ENCODE peak calls at places on chromosomes 7 and 10, in ten cellular contexts. P is fibroblast of lung, U is GM12865, V is tibial artery, C is heart left ventricle, Y is tibial nerve, M is sigmoid colon, K is breast epithelium, J is colonic mucosa, B is HCT116. X is an unnamed sample.

GRCh38 chr10:48634198-48634983 is 29.5 kb upstream of the ARHGAP22 start:
- DNase-seq in K (no peak), V (peak; percentile 86), J (peak; percentile 33), M (peak; percentile 74), B (no peak), P (peak; percentile 77), U (peak; percentile 81), Y (peak; percentile 41), C (peak; percentile 68), X (peak; percentile 88)

GRCh38 chr7:20064974-20065862 is 152.0 kb downstream of the MACC1 start:
- DNase-seq in C (no peak), M (no peak), U (peak; percentile 79), J (no peak), P (peak; percentile 98), K (no peak), B (peak; percentile 18), Y (no peak), V (no peak), X (peak; percentile 52)

GRCh38 chr7:137324796-137325700 is 18.5 kb downstream of the PTN start:
- DNase-seq in V (no peak), J (no peak), C (no peak), P (no peak), B (no peak), U (no peak), M (no peak), K (no peak), Y (no peak), X (no peak)

GRCh38 chr7:963236-964078 is 9.0 kb upstream of the ADAP1 start:
- DNase-seq in C (peak; percentile 21), M (peak; percentile 68), U (no peak), K (no peak), J (no peak), P (no peak), B (no peak), Y (no peak), V (peak; percentile 63), X (no peak)

GRCh38 chr7:99617187-99617781 is 538 bp downstream of the ZSCAN25 start:
- DNase-seq in V (no peak), J (no peak), B (no peak), U (no peak), P (no peak), Y (no peak), M (no peak), C (no peak), K (no peak), X (no peak)

GRCh38 chr10:86244296-86244695 is 122.3 kb downstream of the GRID1 start:
- DNase-seq in Y (no peak), M (no peak), J (no peak), C (peak; percentile 16), P (peak; percentile 12), U (no peak), B (no peak), K (no peak), V (no peak), X (no peak)

GRCh38 chr7:87152897-87153641 is 816 bp downstream of the DMTF1 start:
- DNase-seq in Y (peak; percentile 39), P (peak; percentile 20), M (peak; percentile 68), B (no peak), J (peak; percentile 50), V (peak; percentile 60), K (peak; percentile 52), C (peak; percentile 29), U (no peak), X (peak; percentile 28)

GRCh38 chr7:100911484-100911883 is 15.8 kb upstream of the ACHE start:
- DNase-seq in V (no peak), C (no peak), B (no peak), M (no peak), K (no peak), U (no peak), J (no peak), P (no peak), Y (no peak), X (no peak)

GRCh38 chr7:70698219-70698832 is 433.6 kb upstream of the GALNT17 start:
- DNase-seq in Y (peak; percentile 57), M (no peak), J (peak; percentile 50), P (peak; percentile 57), K (no peak), U (peak; percentile 67), B (no peak), C (peak; percentile 37), V (no peak), X (no peak)

GRCh38 chr10:13213163-13213562 is 21.0 kb downstream of the UCMA start:
- DNase-seq in J (no peak), U (no peak), M (no peak), P (no peak), V (peak; percentile 9), K (no peak), B (no peak), Y (no peak), C (no peak), X (no peak)

GRCh38 chr7:33581239-33581638 is 324.1 kb upstream of the BMPER start:
- DNase-seq in Y (no peak), U (no peak), V (no peak), P (no peak), B (no peak), C (no peak), J (no peak), K (no peak), M (no peak), X (no peak)

GRCh38 chr10:75266945-75267344 is 31.2 kb upstream of the COMTD1 start:
- DNase-seq in J (no peak), P (peak; percentile 11), V (no peak), C (no peak), U (no peak), Y (no peak), M (no peak), K (no peak), B (no peak), X (no peak)

GRCh38 chr7:157549612-157550299 is 213.0 kb downstream of the DNAJB6 start:
- DNase-seq in C (no peak), Y (no peak), P (no peak), B (no peak), J (no peak), U (no peak), V (peak; percentile 38), K (peak; percentile 24), M (peak; percentile 40), X (no peak)

GRCh38 chr10:59622320-59622901 is 87.2 kb downstream of the SLC16A9 start:
- DNase-seq in M (no peak), U (peak; percentile 63), P (peak; percentile 47), B (peak; percentile 67), Y (peak; percentile 65), V (no peak), K (no peak), C (peak; percentile 32), J (peak; percentile 60), X (peak; percentile 76)

DNA sequence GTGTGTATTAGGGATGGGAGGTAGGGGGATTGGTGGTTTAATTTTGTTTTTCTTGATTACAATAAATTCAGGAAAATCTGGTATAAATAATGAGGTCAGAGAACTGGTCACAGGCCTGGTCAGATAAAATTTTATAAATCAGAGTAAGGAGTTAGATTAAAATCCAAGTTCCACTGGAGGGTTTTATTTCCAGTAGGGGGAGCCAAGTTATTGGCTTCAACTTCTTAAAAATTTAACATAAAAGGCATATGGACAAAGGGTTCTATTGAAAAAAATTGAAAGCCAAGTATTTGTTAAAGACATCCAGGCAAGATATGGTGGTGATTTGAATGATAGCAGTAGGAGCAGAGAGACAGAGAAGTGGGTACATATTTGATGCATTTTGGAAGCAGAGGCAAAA is 763.3 kb downstream of the SORCS1 start:
- DNase-seq in J (no peak), C (no peak), B (no peak), P (no peak), U (no peak), Y (no peak), M (no peak), K (no peak), V (no peak), X (peak; percentile 34)
- TF ChIP-seq CTCF in J (no peak), C (no peak), B (no peak), P (peak; percentile 39), U (no peak), Y (no peak), M (no peak), K (no peak), V (no peak), X (peak; percentile 40)

DNA sequence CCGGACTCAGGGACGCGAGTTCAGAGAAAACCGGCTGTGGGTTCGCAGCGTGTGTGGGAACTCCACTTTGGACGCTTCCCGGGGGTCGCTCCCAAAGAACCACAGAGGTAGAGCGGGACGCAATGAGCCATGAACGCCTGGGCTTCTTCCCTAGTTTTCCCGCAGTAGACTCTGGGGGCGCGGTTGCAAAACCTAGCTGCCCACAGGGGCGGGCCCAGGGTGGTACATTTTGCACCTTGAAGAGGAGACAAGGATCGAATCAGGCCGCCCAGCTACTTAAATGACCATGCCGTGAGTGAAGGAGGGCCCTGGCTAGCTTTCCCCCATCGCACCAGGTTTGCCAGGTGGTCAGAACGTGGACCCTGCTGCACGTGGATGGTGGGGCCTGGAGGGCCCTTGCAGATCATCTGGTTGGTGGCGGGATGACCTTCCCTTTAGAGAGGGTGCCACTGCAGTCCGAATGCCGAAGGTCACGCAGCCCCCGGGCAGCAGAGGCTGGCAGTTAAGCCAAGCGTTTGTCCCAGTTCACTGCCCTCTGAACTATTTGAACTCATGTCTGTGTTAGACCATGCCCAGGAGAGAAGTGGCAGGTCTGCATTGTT is 568 bp upstream of the SHTN1 start:
- DNase-seq in Y (no peak), U (no peak), V (no peak), J (peak; percentile 32), C (no peak), B (peak; percentile 54), P (peak; percentile 6), M (no peak), K (no peak), X (no peak)
- H3K4me3 ChIP-seq in Y (peak overlapping the region; percentile 54), U (no peak overlapping the region), V (peak overlapping the region; percentile 73), J (peak overlapping the region; percentile 83), C (peak overlapping the region; percentile 76), B (peak overlapping the region; percentile 85), P (peak overlapping the region; percentile 60), M (peak overlapping the region; percentile 57), K (peak overlapping the region; percentile 65), X (peak overlapping the region; percentile 90)

DNA sequence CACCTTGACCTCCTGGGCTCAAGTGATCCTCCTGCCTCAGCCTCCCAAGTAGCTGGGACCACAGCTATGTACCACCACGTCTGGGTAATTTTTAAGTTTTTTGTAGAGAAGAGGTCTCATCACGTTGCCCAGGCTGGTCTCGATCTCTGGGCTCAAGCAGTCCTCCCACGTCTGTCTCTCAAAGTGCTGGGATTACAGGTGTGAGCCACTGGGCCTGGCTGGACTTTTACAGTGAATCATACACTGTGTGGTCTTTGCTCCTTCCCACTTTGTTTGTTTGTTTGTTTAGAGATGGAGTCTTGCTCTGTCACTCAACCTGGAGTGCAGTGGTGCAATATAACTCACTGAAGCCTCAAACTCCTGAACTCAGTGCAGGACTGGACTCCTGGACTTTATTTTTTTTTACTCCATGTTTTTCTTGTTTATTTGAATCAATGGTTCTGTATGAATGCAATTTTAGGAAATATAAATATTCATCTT is 12.5 kb downstream of the PPIA start:
- DNase-seq in U (no peak), J (no peak), M (no peak), B (no peak), C (no peak), P (no peak), V (no peak), K (no peak), Y (no peak), X (no peak)
- TF ChIP-seq CTCF in U (no peak), J (no peak), M (no peak), B (no peak), C (no peak), P (no peak), V (no peak), K (no peak), Y (no peak), X (no peak)

GRCh38 chr10:116848032-116848911 is 1.0 kb upstream of the ENO4 start:
- DNase-seq in P (peak; percentile 80), V (no peak), Y (no peak), C (no peak), J (no peak), K (no peak), B (no peak), U (peak; percentile 72), M (no peak), X (peak; percentile 27)
- H3K4me3 ChIP-seq in P (no peak overlapping the region), V (peak overlapping the region; percentile 57), Y (no peak overlapping the region), C (peak overlapping the region; percentile 66), J (peak overlapping the region; percentile 66), K (peak overlapping the region; percentile 56), B (peak overlapping the region; percentile 84), U (peak overlapping the region; percentile 48), M (peak overlapping the region; percentile 58), X (peak overlapping the region; percentile 64)